ENCODE peak calls at places on chromosomes 3 and 15, in six cellular contexts. J is body of pancreas, S is A549, W is heart left ventricle, V is ovary, L is H54. B is an unnamed sample.

GRCh38 chr3:190279690-190280089 is 42.6 kb downstream of the CLDN1 start:
- DNase-seq in W (no peak), L (no peak), J (no peak), S (no peak), V (no peak), B (no peak)

GRCh38 chr3:133869601-133870000 is 26.1 kb downstream of the RAB6B start:
- DNase-seq in W (no peak), J (no peak), V (no peak), S (no peak), L (no peak), B (no peak)

GRCh38 chr3:44870375-44871061 is 3.9 kb upstream of the TGM4 start:
- DNase-seq in W (no peak), J (peak), V (no peak), L (no peak), S (peak), B (no peak)

GRCh38 chr3:156483426-156483825 is 71.5 kb downstream of the SSR3 start:
- DNase-seq in W (no peak), L (peak), S (no peak), V (no peak), J (no peak), B (no peak)

GRCh38 chr15:98859149-98859548 is 148.4 kb downstream of the PGPEP1L start:
- DNase-seq in L (no peak), V (no peak), J (no peak), S (peak), W (no peak), B (no peak)

GRCh38 chr3:138206196-138206595 is 19.1 kb downstream of the ARMC8 start:
- DNase-seq in S (no peak), W (no peak), L (no peak), J (no peak), V (no peak), B (no peak)

GRCh38 chr3:190617185-190617584 is 103.3 kb downstream of the IL1RAP start:
- DNase-seq in V (no peak), L (no peak), S (peak), J (peak), W (no peak), B (no peak)

GRCh38 chr3:78873641-78874040 is 894.2 kb downstream of the ROBO1 start:
- DNase-seq in S (no peak), W (no peak), V (no peak), J (no peak), L (no peak), B (no peak)

GRCh38 chr15:63323798-63324651 is 46.6 kb downstream of the APH1B start:
- DNase-seq in W (no peak), V (no peak), L (no peak), S (no peak), J (no peak), B (no peak)

GRCh38 chr3:79039192-79039591 is 728.6 kb downstream of the ROBO1 start:
- DNase-seq in S (no peak), J (no peak), V (no peak), W (no peak), L (no peak), B (no peak)

GRCh38 chr3:99686469-99686868 is 48.1 kb downstream of the COL8A1 start:
- DNase-seq in S (no peak), L (no peak), W (no peak), J (no peak), V (no peak), B (no peak)

GRCh38 chr3:99753268-99753975 is 64.2 kb upstream of the CMSS1 start:
- DNase-seq in V (no peak), L (peak), S (peak), W (peak), J (peak), B (peak)

GRCh38 chr15:29857196-29857595 is 34.9 kb upstream of the TJP1 start:
- DNase-seq in S (peak), W (no peak), J (no peak), V (no peak), L (no peak), B (no peak)

GRCh38 chr15:74664028-74664616 is 31.7 kb downstream of the EDC3 start:
- DNase-seq in S (peak), W (no peak), V (no peak), L (no peak), J (peak), B (peak)

GRCh38 chr15:65980824-65981456 is 111.6 kb downstream of the RAB11A start:
- DNase-seq in W (peak), S (peak), V (peak), J (peak), L (peak), B (peak)

GRCh38 chr15:73856458-73857192 is 16.7 kb upstream of the TBC1D21 start:
- DNase-seq in V (no peak), S (no peak), J (peak), L (no peak), W (peak), B (no peak)

GRCh38 chr3:85560088-85560790 is 601.5 kb downstream of the CADM2 start:
- DNase-seq in S (no peak), J (peak), V (no peak), L (no peak), W (peak), B (no peak)

GRCh38 chr3:46988616-46989015 is 9.2 kb downstream of the NBEAL2 start:
- DNase-seq in J (no peak), L (no peak), V (no peak), S (no peak), W (no peak), B (no peak)

GRCh38 chr3:46989146-46989810 is 9.8 kb downstream of the NBEAL2 start:
- DNase-seq in J (no peak), L (no peak), S (no peak), W (no peak), V (no peak), B (no peak)

GRCh38 chr3:46991406-46992165 is 12.1 kb downstream of the NBEAL2 start:
- DNase-seq in J (no peak), S (no peak), V (no peak), L (no peak), W (no peak), B (no peak)

GRCh38 chr3:46992231-46992630 is 12.8 kb downstream of the NBEAL2 start:
- DNase-seq in L (no peak), S (no peak), W (no peak), J (no peak), V (no peak), B (no peak)

DNA sequence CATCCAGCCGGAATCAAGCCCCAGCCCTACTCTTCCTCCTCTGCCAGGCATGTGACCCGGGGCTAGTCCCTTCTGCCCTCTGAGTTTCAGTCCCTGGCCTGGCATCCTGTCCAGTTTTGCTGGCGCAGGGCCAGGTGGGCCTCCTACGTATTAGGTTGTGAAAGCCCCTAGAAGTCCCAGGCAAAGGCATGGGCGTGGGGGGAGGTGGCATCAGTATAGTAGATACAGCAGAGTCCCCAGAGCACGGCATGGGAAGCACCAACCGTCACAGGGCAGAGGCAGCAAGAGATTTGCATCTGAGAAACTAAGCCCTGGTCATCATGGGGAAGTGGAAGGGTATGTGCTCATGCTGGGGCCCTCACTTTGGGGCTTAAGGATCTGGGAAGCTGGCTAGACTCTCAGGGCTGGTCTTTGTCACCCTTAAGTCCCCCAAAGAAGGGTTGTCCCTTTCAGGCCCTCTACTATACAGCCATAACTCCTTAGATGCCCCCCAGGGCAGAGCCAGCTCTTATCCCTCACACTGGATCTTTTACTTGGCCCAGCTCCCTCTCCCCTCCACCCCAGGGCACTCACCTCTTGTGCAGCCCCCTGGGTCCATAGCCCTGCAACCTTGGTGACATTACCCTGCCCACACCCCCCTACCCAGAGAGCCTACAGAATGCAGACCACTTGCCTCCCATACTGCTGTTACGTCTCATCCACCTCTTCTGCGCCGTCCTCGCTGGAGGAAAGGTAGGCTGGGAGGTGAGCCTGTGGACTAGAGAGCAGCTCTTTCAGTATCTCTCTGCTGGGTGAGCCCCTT is 11.3 kb downstream of the NBEAL2 start:
- DNase-seq in V (no peak), J (peak), L (no peak), S (no peak), W (no peak), B (no peak)
- TF ChIP-seq POLR2A in V (no peak), J (no peak), L (no peak), S (no peak), W (no peak), B (no peak)

DNA sequence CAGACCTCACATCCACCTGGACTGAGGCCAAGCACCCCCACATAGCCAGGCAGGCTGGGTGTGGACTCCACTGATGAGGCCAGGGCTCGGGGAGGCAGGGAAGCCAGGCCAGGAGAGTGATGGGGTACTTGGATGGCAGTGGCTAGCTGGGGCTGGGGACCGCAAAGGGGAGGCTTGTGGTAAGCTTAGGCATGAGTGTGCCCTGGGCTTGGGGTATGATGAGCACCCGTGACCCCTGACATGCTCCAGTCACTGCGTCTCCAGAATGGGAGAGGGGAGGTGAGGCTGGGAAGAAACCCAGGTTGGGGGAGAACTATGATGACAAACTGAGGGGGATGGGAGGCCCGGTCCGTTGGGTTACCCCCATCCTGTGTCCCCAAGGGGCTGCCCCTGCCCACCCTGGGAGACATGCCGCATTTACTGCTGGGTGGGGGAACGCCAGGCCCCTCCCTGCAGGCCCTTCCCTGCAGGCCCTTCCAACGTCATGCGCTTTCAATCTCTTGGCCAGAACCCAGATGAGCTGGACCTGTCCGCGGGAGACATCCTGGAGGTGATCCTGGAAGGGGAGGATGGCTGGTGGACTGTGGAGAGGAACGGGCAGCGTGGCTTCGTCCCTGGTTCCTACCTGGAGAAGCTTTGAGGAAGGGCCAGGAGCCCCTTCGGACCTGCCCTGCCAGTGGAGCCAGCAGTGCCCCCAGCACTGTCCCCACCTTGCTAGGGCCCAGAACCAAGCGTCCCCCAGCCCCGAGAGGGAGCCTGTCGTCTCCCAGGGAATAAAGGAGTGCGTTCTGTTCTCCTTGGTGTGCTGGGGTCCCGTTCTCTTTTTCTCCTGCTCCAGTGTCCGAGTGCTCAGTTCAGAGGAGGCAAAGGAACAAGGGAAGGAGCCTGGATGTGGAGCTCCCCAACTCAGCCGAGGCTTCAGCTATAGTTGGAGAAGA is 34.1 kb downstream of the TSPAN3 start:
- DNase-seq in L (no peak), S (no peak), V (peak), W (peak), J (no peak), B (peak)
- TF ChIP-seq POLR2A in L (no peak), S (no peak), V (no peak), W (no peak), J (no peak), B (no peak)

GRCh38 chr15:51783967-51784366 is 32.6 kb downstream of the TMOD2 start:
- DNase-seq in V (no peak), W (no peak), S (no peak), J (no peak), L (no peak), B (no peak)
- TF ChIP-seq POLR2A in V (no peak), W (no peak), S (no peak), J (no peak), L (no peak), B (no peak)

DNA sequence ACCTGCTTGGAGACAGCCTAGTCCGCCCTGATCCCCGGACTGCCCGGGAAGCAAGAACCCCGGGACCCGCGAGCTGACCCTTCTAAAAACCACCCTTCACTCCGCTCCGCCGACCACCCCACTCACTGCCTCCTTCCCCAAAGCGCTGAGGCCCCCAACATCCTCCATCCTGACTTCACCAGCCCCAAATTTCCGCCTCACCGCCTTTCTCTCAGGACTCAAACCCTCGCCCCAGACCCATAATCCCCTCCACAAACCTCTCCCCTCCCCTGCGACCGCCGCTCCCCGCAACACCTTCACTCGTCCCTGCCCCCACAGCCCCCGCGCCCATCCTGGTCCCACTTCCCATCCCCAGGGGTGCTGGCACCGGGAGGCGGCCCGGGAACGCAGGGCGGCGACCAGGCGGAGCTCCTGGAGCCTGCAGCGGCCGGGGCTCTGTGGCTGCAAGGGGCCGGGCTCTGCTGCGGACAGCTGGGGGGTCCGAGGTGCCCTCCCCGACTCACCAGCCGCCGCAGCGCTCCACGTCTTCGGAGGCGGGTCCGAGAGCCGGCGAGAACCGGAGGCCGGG is 321 bp downstream of the ANO10 start:
- DNase-seq in J (peak), W (peak), L (no peak), V (no peak), S (no peak), B (no peak)
- TF ChIP-seq POLR2A in J (peak), W (no peak), L (peak), V (peak), S (no peak), B (peak)

GRCh38 chr3:120427201-120427600 is 23.6 kb downstream of the FSTL1 start:
- DNase-seq in W (no peak), V (no peak), L (no peak), S (no peak), J (no peak), B (no peak)

GRCh38 chr3:120424506-120424905 is 26.3 kb downstream of the FSTL1 start:
- DNase-seq in S (no peak), W (peak), J (no peak), L (no peak), V (no peak), B (no peak)

GRCh38 chr3:120423432-120423831 is 27.4 kb downstream of the FSTL1 start:
- DNase-seq in S (no peak), W (no peak), J (no peak), L (no peak), V (no peak), B (no peak)

GRCh38 chr3:120425877-120426276 is 24.9 kb downstream of the FSTL1 start:
- DNase-seq in J (peak), L (no peak), S (no peak), W (no peak), V (no peak), B (peak)

GRCh38 chr3:120425196-120425595 is 25.6 kb downstream of the FSTL1 start:
- DNase-seq in V (no peak), S (no peak), W (no peak), L (no peak), J (no peak), B (no peak)
- TF ChIP-seq POLR2A in V (no peak), S (no peak), W (no peak), L (no peak), J (no peak), B (no peak)

DNA sequence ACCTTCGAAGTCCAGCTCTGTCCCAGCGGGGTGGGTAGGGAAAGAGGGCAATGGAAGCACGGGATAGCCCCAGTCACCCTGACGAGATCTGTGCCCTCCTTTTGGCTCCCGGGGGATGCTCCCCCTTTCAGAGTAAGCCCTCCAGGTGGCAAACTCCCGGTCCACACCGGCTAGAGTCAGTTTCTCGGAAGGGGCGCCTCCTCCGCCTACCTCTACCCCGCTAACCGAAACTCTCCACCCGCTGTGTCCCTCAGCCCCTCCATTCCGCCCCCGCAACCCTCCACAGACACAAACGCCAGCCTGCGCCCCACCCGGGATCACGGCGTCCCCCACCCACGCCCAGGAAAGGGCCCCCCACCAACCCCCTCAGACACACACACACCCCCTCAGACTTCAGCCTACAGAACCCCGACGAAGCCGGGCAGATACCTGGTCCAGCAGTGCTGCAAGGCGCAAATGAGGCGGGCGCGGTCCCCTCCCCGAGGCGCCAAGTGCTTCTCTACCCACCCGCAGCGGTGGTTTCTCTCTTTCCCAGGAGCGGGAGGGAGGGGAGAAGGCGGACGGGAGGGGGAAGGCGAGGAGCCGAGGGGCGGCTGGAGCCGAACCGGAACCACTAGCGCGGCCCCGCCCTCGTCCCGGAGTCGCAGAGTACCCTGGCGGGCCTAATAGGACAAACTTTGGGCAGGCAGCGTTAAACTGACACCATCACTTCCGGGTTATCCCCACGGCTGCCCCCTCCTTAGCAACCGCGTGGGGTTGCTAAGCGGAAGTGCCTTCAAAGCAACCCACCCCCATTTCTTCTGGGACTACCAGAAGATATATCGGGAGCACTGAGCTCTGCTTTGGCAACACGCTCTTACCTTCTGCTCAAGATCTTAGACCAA is at the start of gene CSNK1G1:
- DNase-seq in V (peak), L (peak), J (peak), W (peak), S (peak), B (peak)
- TF ChIP-seq POLR2A in V (no peak), L (peak), J (peak), W (no peak), S (peak), B (no peak)

DNA sequence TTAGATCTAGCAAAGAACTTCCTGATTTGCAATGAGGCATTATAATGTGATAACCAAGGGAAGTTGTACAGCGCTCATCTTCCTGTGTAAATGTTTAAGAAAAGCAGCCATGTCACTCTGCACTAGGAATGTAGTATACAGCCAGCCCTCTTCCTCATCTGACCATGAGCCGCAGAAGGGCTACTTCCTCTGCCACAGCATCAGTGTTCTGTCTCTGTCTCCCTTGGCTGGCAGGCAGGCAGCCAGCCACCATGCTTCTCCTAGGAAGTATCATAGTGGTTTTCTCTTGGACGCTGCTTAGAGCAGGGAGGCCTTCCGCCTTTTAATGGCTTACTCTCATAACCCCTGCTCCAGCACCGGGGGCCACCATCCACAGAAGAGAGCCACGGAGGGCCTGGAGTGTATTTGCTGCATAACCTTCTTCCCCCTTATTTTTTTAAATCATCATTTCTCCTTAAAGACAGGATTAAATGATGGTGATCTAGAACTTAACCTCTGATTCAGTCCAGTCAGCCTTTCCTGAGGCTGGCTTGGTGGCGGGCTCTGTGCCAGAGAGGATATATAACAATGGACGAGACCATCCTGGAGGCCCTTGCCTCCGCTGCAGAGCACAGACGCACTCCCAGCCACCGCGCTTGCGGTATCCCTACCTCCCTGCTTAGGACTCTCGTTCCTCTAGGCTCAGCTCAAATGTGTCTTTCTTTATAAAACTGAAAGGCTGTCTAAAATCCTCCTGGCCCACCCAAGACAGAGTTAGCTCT is 57.3 kb upstream of the PLXNA1 start:
- DNase-seq in L (no peak), W (peak), V (no peak), J (peak), S (no peak), B (no peak)
- TF ChIP-seq POLR2A in L (no peak), W (no peak), V (no peak), J (no peak), S (no peak), B (no peak)

GRCh38 chr3:24494616-24495333 is at the start of gene THRB:
- DNase-seq in V (peak), S (peak), J (peak), W (peak), L (no peak), B (peak)
- TF ChIP-seq POLR2A in V (no peak), S (no peak), J (peak), W (no peak), L (no peak), B (peak)

GRCh38 chr3:186790261-186790981 is 7.0 kb downstream of the EIF4A2 start:
- DNase-seq in L (no peak), W (no peak), S (peak), V (no peak), J (no peak), B (no peak)
- TF ChIP-seq POLR2A in L (no peak), W (no peak), S (no peak), V (no peak), J (peak), B (no peak)